ENCODE peak calls at places on chromosomes 11 and 22, in six cellular contexts. C is K562, M is A549, J is NB4, E is HepG2, S is endothelial cell of umbilical vein. G is an unnamed sample.
A peak's percentile ranks its signal among the peaks of the same experiment; 100 is the strongest.

GRCh38 chr11:11608783-11609232 is 13.0 kb downstream of the GALNT18 start:
- DNase-seq in C (no peak), M (peak; percentile 29), J (no peak), E (no peak), S (no peak), G (no peak)

GRCh38 chr11:45537617-45538016 is 127.8 kb downstream of the CHST1 start:
- DNase-seq in C (no peak), M (no peak), J (no peak), E (no peak), S (no peak), G (no peak)

GRCh38 chr11:102476069-102476468 is 23.5 kb upstream of the TMEM123 start:
- DNase-seq in C (no peak), M (no peak), J (no peak), E (no peak), S (no peak), G (no peak)

GRCh38 chr22:20441631-20442484 is 4.2 kb upstream of the SCARF2 start:
- DNase-seq in C (no peak), M (no peak), J (no peak), E (no peak), S (no peak), G (no peak)

GRCh38 chr22:22848364-22848866 is 39.2 kb upstream of the IGLL5 start:
- DNase-seq in C (peak; percentile 98), M (peak; percentile 38), J (peak; percentile 59), E (peak; percentile 50), S (peak; percentile 40), G (no peak)

GRCh38 chr22:23856721-23857605 is 712 bp upstream of the SLC2A11 start:
- DNase-seq in C (no peak), M (no peak), J (no peak), E (peak; percentile 54), S (peak; percentile 31), G (no peak)

GRCh38 chr11:43367382-43368178 is 8.9 kb downstream of the TTC17 start:
- DNase-seq in C (peak; percentile 28), M (no peak), J (no peak), E (no peak), S (no peak), G (peak; percentile 20)

GRCh38 chr11:78564037-78564888 is 10.4 kb downstream of the NARS2 start:
- DNase-seq in C (peak; percentile 73), M (peak; percentile 67), J (peak; percentile 80), E (peak; percentile 60), S (peak; percentile 83), G (peak; percentile 40)

DNA sequence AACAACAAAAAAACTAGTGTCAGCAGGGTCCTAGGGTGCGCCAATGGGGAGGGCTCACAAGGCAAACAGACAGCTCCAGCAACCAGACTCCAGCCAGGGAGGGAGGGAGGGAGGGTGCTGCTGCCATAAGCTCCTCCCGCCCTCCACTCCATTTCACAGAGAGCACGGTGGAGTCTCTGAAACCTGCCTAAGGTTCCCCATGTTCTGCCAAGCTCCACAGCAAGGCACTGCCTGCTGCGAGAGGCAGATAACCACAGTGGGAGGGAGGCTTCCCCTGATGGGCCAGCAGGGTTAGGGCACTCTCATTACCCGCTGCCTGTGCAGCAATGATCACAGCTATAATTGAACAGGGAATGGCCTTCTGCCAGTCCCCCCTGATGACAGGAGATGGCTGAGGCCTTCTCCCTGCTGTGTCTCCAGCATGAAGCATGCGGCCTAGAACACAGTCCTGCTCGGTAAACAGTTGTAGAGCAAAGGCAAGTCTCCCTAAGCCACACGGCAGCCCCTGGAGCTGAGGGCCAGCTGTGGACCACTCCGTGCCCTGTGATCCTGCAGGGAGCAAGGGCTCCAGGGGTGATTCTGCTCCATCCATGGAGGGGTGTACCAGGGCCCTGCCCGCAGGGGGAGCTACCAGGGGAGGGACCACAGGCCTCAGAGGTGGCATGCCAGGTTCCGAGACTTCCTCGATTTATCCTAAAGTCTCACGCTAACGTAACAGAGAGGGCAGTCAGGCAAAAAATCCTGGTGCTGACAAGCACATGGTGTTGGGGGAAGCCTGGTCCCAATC is 42.9 kb downstream of the PC start:
- DNase-seq in C (peak; percentile 55), M (no peak), J (no peak), E (no peak), S (no peak), G (no peak)
- TF ChIP-seq MYC in C (no peak), M (no peak), J (no peak), E (no peak), S (no peak), G (no peak)

GRCh38 chr22:37231406-37232139 is 12.5 kb downstream of the RAC2 start:
- DNase-seq in C (no peak), M (no peak), J (no peak), E (no peak), S (no peak), G (no peak)
- TF ChIP-seq MYC in C (no peak), M (no peak), J (no peak), E (no peak), S (no peak), G (no peak)

GRCh38 chr11:50333861-50334260 is 301.2 kb downstream of the OR4C45 start:
- DNase-seq in C (no peak), M (no peak), J (no peak), E (no peak), S (no peak), G (no peak)
- TF ChIP-seq MYC in C (no peak), M (no peak), J (no peak), E (no peak), S (no peak), G (no peak)

GRCh38 chr22:50697667-50698506 is 25.3 kb downstream of the SHANK3 start:
- DNase-seq in C (no peak), M (no peak), J (no peak), E (no peak), S (no peak), G (no peak)

GRCh38 chr22:50698546-50698945 is 25.9 kb downstream of the SHANK3 start:
- DNase-seq in C (no peak), M (no peak), J (peak; percentile 36), E (no peak), S (no peak), G (no peak)

GRCh38 chr22:50696251-50696798 is 23.7 kb downstream of the SHANK3 start:
- DNase-seq in C (no peak), M (no peak), J (no peak), E (no peak), S (no peak), G (no peak)

GRCh38 chr22:50695421-50696250 is 23.0 kb downstream of the SHANK3 start:
- DNase-seq in C (no peak), M (no peak), J (no peak), E (no peak), S (no peak), G (no peak)

DNA sequence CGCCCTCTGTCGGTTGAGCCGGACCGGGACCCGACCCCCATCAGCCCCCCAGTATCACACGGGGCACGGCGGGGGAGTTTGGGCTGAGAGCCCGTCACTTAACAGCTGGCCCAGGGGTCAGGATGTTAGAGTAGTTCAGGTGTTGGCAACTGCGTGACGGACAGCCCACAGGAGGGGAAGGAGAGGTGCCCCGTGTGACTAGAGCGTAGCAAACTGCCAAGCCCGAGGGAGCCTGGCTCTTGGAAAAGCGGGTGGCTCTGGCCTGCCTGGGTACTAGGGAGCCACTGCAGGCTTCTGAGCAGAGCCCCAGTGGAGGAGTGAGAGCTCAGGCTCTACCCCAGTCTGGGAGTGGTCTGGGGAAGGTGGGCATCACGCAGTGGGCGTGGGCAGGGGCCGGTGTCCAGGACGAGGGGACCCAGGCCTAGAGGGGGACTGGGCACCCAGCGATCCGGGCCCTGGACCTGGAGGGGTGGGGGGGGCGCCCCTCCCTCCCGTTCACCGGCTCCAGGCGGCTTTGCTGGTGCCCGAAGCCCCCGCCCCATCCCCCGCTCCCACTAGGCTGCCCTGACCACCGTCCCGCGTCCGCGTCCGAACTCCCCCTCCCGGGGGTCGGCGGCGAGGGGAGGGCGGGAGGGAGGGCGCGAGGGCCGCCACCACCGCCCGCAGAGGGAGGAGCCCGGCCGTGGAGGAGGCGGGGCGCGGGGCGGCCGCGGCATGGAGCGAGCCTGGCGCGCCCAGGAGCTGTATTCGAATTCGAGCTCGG is 24.4 kb downstream of the SHANK3 start:
- DNase-seq in C (peak; percentile 8), M (no peak), J (no peak), E (no peak), S (no peak), G (no peak)
- TF ChIP-seq MYC in C (no peak), M (no peak), J (no peak), E (no peak), S (no peak), G (no peak)

GRCh38 chr22:31139866-31140716 is at the start of gene PLA2G3:
- DNase-seq in C (peak; percentile 41), M (no peak), J (no peak), E (peak; percentile 50), S (peak; percentile 27), G (no peak)
- TF ChIP-seq MYC in C (no peak), M (no peak), J (no peak), E (no peak), S (no peak), G (no peak)

GRCh38 chr11:118922745-118923627 is 2.7 kb downstream of the BCL9L start:
- DNase-seq in C (no peak), M (no peak), J (no peak), E (no peak), S (no peak), G (no peak)

GRCh38 chr11:118921929-118922744 is 3.6 kb downstream of the BCL9L start:
- DNase-seq in C (no peak), M (peak; percentile 91), J (no peak), E (peak; percentile 80), S (peak; percentile 40), G (no peak)

GRCh38 chr11:118918686-118919280 is 6.9 kb downstream of the BCL9L start:
- DNase-seq in C (peak; percentile 64), M (peak; percentile 71), J (no peak), E (no peak), S (no peak), G (no peak)

GRCh38 chr11:118923721-118924587 is 1.8 kb downstream of the BCL9L start:
- DNase-seq in C (peak; percentile 30), M (no peak), J (no peak), E (no peak), S (no peak), G (no peak)

GRCh38 chr11:118921121-118921928 is 4.4 kb downstream of the BCL9L start:
- DNase-seq in C (peak; percentile 35), M (peak; percentile 89), J (peak; percentile 69), E (peak; percentile 94), S (peak; percentile 49), G (no peak)
- TF ChIP-seq MYC in C (no peak), M (no peak), J (no peak), E (no peak), S (no peak), G (no peak)

DNA sequence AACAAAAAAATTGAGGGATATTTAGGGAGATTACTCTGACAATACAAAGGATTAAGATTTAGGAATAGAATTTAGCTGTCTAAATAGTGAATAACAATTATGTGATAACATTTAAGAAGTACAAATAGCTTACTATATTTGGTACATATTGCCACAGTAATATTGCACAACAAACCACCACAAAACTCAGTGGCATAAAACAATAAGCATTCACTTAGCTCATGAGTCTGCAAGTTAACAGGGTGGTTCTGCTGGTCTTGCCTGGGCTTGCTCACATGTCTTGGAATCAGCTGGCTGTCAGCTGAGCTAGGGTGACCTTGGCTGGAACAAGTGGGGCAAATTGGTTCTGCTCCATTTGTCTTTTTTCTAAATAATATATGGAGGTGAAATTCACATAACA is 115.1 kb downstream of the DCDC1 start:
- DNase-seq in C (no peak), M (no peak), J (peak; percentile 35), E (no peak), S (no peak), G (no peak)
- TF ChIP-seq MYC in C (no peak), M (no peak), J (no peak), E (no peak), S (no peak), G (no peak)